ENCODE peak calls at places on chromosomes 6 and 20, in five cellular contexts. I is K562, M is A549, Y is IMR-90, K is GM12878. F is an unnamed sample.

GRCh38 chr6:21022343-21023107 is 488.3 kb downstream of the CDKAL1 start:
- DNase-seq in I (peak; percentile 8), M (no peak), Y (peak; percentile 82), K (peak; percentile 90), F (no peak)

GRCh38 chr6:170082531-170083187 is 208.2 kb downstream of the DLL1 start:
- DNase-seq in I (no peak), M (no peak), Y (no peak), K (no peak), F (no peak)

GRCh38 chr6:146944077-146944476 is 260.1 kb upstream of the STXBP5 start:
- DNase-seq in I (no peak), M (no peak), Y (no peak), K (no peak), F (no peak)

GRCh38 chr6:44161997-44162338 is 3.3 kb downstream of the CAPN11 start:
- DNase-seq in I (no peak), M (no peak), Y (peak; percentile 67), K (no peak), F (no peak)

GRCh38 chr20:23340524-23340923 is 10.1 kb upstream of the NXT1 start:
- DNase-seq in I (peak; percentile 61), M (peak; percentile 87), Y (peak; percentile 69), K (no peak), F (peak; percentile 67)

GRCh38 chr6:7976485-7977010 is 66.0 kb upstream of the TXNDC5 start:
- DNase-seq in I (no peak), M (no peak), Y (no peak), K (no peak), F (no peak)

GRCh38 chr6:63839485-63839884 is 203.9 kb downstream of the PHF3 start:
- DNase-seq in I (no peak), M (no peak), Y (peak; percentile 71), K (no peak), F (no peak)

GRCh38 chr20:46070215-46070910 is 19.4 kb downstream of the NCOA5 start:
- DNase-seq in I (no peak), M (no peak), Y (peak; percentile 86), K (no peak), F (no peak)

GRCh38 chr20:402496-402885 is 5.6 kb upstream of the RBCK1 start:
- DNase-seq in I (no peak), M (no peak), Y (no peak), K (no peak), F (no peak)

GRCh38 chr20:19211661-19212523 is 550 bp upstream of the SLC24A3 start:
- DNase-seq in I (no peak), M (no peak), Y (no peak), K (no peak), F (peak; percentile 30)

GRCh38 chr6:166483026-166483425 is 100.3 kb upstream of the MPC1 start:
- DNase-seq in I (no peak), M (no peak), Y (no peak), K (no peak), F (no peak)

GRCh38 chr6:157585274-157586087 is 204.5 kb downstream of the ZDHHC14 start:
- DNase-seq in I (no peak), M (no peak), Y (no peak), K (no peak), F (no peak)

GRCh38 chr6:151067684-151068596 is 171.8 kb upstream of the AKAP12 start:
- DNase-seq in I (no peak), M (peak; percentile 99), Y (peak; percentile 97), K (no peak), F (no peak)

GRCh38 chr6:41367700-41368099 is 32.3 kb downstream of the NCR2 start:
- DNase-seq in I (peak; percentile 77), M (peak; percentile 56), Y (peak; percentile 48), K (no peak), F (peak; percentile 85)

GRCh38 chr6:91476000-91476399 is 889.1 kb upstream of the MAP3K7 start:
- DNase-seq in I (no peak), M (peak; percentile 35), Y (peak; percentile 78), K (no peak), F (peak; percentile 1)

GRCh38 chr6:2846873-2847224 is 5.2 kb upstream of the SERPINB1 start:
- DNase-seq in I (no peak), M (no peak), Y (no peak), K (no peak), F (no peak)

GRCh38 chr6:90107721-90108364 is 188.8 kb downstream of the BACH2 start:
- DNase-seq in I (no peak), M (no peak), Y (no peak), K (peak; percentile 21), F (no peak)

GRCh38 chr20:44738779-44739477 is 6.7 kb upstream of the KCNK15 start:
- DNase-seq in I (peak; percentile 88), M (peak; percentile 94), Y (peak; percentile 67), K (peak; percentile 63), F (peak; percentile 88)

GRCh38 chr20:1779567-1779966 is 115.6 kb upstream of the SIRPA start:
- DNase-seq in I (no peak), M (no peak), Y (no peak), K (no peak), F (no peak)

GRCh38 chr20:58344741-58345140 is 35.2 kb downstream of the RAB22A start:
- DNase-seq in I (no peak), M (no peak), Y (peak; percentile 71), K (no peak), F (no peak)

DNA sequence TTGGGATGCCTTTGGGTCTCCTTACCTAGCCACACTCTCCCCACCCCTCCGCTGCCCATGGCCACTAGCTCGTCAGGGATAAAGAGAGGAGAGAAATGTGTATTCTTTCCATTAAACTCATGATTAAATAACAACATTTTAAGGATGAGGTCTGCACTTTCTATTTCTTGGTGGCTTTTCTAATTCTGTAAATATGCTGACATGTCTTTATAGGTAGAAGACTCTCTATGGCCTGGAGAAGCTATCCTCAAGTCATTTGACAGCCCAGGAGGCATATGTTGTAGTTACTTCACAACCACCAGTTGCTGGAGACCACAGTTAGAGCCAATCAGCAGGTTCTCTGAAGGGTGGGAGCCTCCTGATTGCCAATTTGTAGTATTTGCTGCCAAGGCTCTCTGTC is 205.1 kb upstream of the KCNQ5 start:
- DNase-seq in I (no peak), M (no peak), Y (no peak), K (no peak), F (no peak)
- TF ChIP-seq RCOR1 in I (no peak), M (no peak), Y (no peak), K (no peak), F (no peak)

DNA sequence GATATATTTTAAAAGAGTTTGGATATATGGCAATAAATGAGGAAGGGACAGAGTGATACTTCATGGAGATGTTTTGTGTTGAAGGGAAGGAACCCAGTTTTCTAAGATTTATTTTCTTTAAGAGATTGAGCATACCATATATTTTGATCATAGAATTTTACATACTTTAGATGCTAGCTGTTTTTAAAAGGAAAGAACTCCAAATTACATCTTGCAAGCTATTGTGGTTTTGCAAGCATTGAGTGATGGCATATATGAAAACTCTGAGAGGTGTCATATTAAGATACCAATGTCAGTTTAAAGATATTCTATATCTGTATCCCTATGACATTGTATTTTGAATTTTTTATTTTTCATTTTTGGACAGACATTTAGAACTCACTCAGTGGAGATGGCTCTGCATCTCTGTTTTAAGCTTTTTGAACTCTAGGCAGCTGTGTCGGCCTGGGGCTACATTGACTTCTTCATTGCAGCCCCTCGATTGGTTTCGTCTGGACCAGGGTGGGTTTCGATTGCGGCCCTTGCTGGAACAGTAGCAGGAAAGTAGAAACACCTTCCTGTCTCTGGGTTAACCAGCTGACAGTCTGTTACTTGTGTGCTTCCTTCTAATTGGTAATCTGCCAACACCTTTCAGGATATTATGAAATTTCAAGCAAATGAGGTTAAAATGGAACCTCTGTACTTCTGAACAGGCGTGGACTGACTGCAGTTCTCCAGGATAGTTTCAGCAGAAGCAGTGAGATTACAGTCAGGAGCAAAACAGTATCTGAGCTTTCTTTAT is 14.0 kb downstream of the IGF2R start:
- DNase-seq in I (no peak), M (no peak), Y (peak; percentile 33), K (no peak), F (no peak)
- TF ChIP-seq RCOR1 in I (no peak), M (no peak), Y (no peak), K (no peak), F (no peak)

GRCh38 chr20:52438326-52438963 is 246.9 kb upstream of the ZFP64 start:
- DNase-seq in I (no peak), M (no peak), Y (no peak), K (no peak), F (no peak)

GRCh38 chr20:52434453-52434852 is 242.9 kb upstream of the ZFP64 start:
- DNase-seq in I (no peak), M (no peak), Y (no peak), K (no peak), F (no peak)

GRCh38 chr20:52441708-52442107 is 250.1 kb upstream of the ZFP64 start:
- DNase-seq in I (no peak), M (no peak), Y (no peak), K (no peak), F (no peak)

GRCh38 chr20:52434041-52434425 is 242.5 kb upstream of the ZFP64 start:
- DNase-seq in I (no peak), M (no peak), Y (no peak), K (no peak), F (no peak)

GRCh38 chr20:52439385-52439784 is 247.8 kb upstream of the ZFP64 start:
- DNase-seq in I (no peak), M (no peak), Y (no peak), K (no peak), F (no peak)
- TF ChIP-seq RCOR1 in I (no peak), M (no peak), Y (no peak), K (no peak), F (no peak)

GRCh38 chr6:46051962-46052361 is 36.3 kb upstream of the CLIC5 start:
- DNase-seq in I (no peak), M (no peak), Y (no peak), K (no peak), F (no peak)
- TF ChIP-seq RCOR1 in I (no peak), M (no peak), Y (no peak), K (no peak), F (no peak)

F was measured in SK-N-SH.